ENCODE peak calls at places on chromosome 5, in five cellular contexts. A, F, W, K and J are unnamed samples.

GRCh38 chr5:98721231-98721928 is 52.1 kb upstream of the RGMB start:
- DNase-seq in K (no peak), A (no peak), F (no peak), W (no peak), J (no peak)

GRCh38 chr5:96433066-96433447 is at the start of gene PCSK1:
- DNase-seq in W (no peak), K (no peak), F (no peak), A (peak), J (peak)

GRCh38 chr5:142453801-142454381 is 129.1 kb upstream of the SPRY4 start:
- DNase-seq in F (no peak), K (no peak), A (no peak), W (no peak), J (no peak)

GRCh38 chr5:73120222-73121108 is at the start of gene TMEM171:
- DNase-seq in K (peak), W (peak), F (no peak), A (no peak), J (peak)

GRCh38 chr5:65199988-65200668 is 281.6 kb downstream of the ADAMTS6 start:
- DNase-seq in A (no peak), W (no peak), F (no peak), K (peak), J (no peak)

GRCh38 chr5:116025831-116026230 is 6.4 kb upstream of the ARL14EPL start:
- DNase-seq in F (peak), A (no peak), K (no peak), W (no peak), J (no peak)

GRCh38 chr5:170571331-170571731 is 67.5 kb downstream of the KCNIP1 start:
- DNase-seq in W (no peak), A (no peak), F (no peak), K (peak), J (no peak)

GRCh38 chr5:56815657-56816545 is 552 bp downstream of the MAP3K1 start:
- DNase-seq in F (no peak), W (peak), A (no peak), K (peak), J (peak)

GRCh38 chr5:72552041-72552557 is 44.9 kb upstream of the ZNF366 start:
- DNase-seq in F (no peak), W (no peak), A (no peak), K (peak), J (no peak)

GRCh38 chr5:32173394-32174010 is 617 bp downstream of the GOLPH3 start:
- DNase-seq in F (no peak), W (peak), A (peak), K (peak), J (peak)

GRCh38 chr5:154211611-154212390 is 21.3 kb downstream of the GALNT10 start:
- DNase-seq in W (no peak), F (no peak), A (no peak), K (peak), J (no peak)

GRCh38 chr5:83034036-83034435 is 43.2 kb downstream of the TMEM167A start:
- DNase-seq in W (no peak), A (peak), F (no peak), K (no peak), J (no peak)

GRCh38 chr5:123810253-123810652 is 298.3 kb downstream of the CSNK1G3 start:
- DNase-seq in F (peak), A (no peak), W (no peak), K (no peak), J (peak)

GRCh38 chr5:67405755-67406154 is 209.2 kb upstream of the CD180 start:
- DNase-seq in F (no peak), W (no peak), K (no peak), A (no peak), J (peak)

GRCh38 chr5:61289241-61289640 is 42.8 kb upstream of the ZSWIM6 start:
- DNase-seq in W (no peak), K (no peak), F (no peak), A (no peak), J (peak)

GRCh38 chr5:179166171-179166885 is 106.2 kb downstream of the ZNF354C start:
- DNase-seq in A (no peak), W (no peak), K (no peak), F (no peak), J (no peak)

GRCh38 chr5:96940586-96940985 is 4.7 kb downstream of the LNPEP start:
- DNase-seq in A (no peak), K (peak), F (no peak), W (no peak), J (no peak)

GRCh38 chr5:135364416-135365262 is 34.4 kb downstream of the MACROH2A1 start:
- DNase-seq in F (no peak), A (peak), K (no peak), W (no peak), J (no peak)

GRCh38 chr5:71582945-71583584 is 4.1 kb upstream of the MCCC2 start:
- DNase-seq in A (no peak), W (no peak), F (no peak), K (no peak), J (no peak)

GRCh38 chr5:83924891-83925290 is 204.2 kb upstream of the HAPLN1 start:
- DNase-seq in F (no peak), K (peak), A (no peak), W (no peak), J (no peak)

GRCh38 chr5:23025604-23026003 is 172.5 kb upstream of the CDH12 start:
- DNase-seq in W (no peak), F (no peak), K (no peak), A (no peak), J (no peak)

GRCh38 chr5:83751201-83751600 is 30.5 kb upstream of the HAPLN1 start:
- DNase-seq in W (no peak), F (no peak), A (no peak), K (no peak), J (no peak)

GRCh38 chr5:138488481-138488945 is 23.2 kb downstream of the EGR1 start:
- DNase-seq in F (no peak), A (no peak), K (peak), W (peak), J (no peak)

GRCh38 chr5:154302181-154302580 is 111.6 kb downstream of the GALNT10 start:
- DNase-seq in K (no peak), F (peak), A (no peak), W (peak), J (no peak)

GRCh38 chr5:180608572-180609310 is 17.4 kb upstream of the SCGB3A1 start:
- DNase-seq in F (no peak), K (no peak), A (no peak), W (no peak), J (no peak)

GRCh38 chr5:14190194-14191164 is 47.3 kb downstream of the TRIO start:
- DNase-seq in K (peak), W (no peak), A (no peak), F (no peak), J (no peak)

GRCh38 chr5:177109810-177110209 is 23.1 kb downstream of the FGFR4 start:
- DNase-seq in F (no peak), K (no peak), A (no peak), W (no peak), J (no peak)

GRCh38 chr5:167571824-167572223 is 719.6 kb upstream of the WWC1 start:
- DNase-seq in A (no peak), W (no peak), K (no peak), F (no peak), J (no peak)

GRCh38 chr5:142922223-142922952 is 152.2 kb downstream of the ARHGAP26 start:
- DNase-seq in A (peak), K (peak), F (peak), W (no peak), J (peak)

GRCh38 chr5:154837009-154837881 is 13.2 kb downstream of the FAXDC2 start:
- DNase-seq in W (no peak), A (no peak), K (no peak), F (no peak), J (peak)

GRCh38 chr5:108935602-108936001 is 187.9 kb downstream of the FER start:
- DNase-seq in A (no peak), W (no peak), K (no peak), F (no peak), J (no peak)

GRCh38 chr5:57338068-57338848 is 144.4 kb downstream of the ACTBL2 start:
- DNase-seq in K (peak), W (no peak), F (no peak), A (no peak), J (peak)

GRCh38 chr5:79236364-79236969 is 536 bp downstream of the JMY start:
- DNase-seq in F (peak), W (no peak), A (no peak), K (peak), J (peak)

GRCh38 chr5:83076742-83077661 is at the start of the genes TMEM167A and XRCC4:
- DNase-seq in W (peak), F (peak), A (peak), K (peak), J (peak)

GRCh38 chr5:19855453-19855852 is 132.5 kb downstream of the CDH18 start:
- DNase-seq in F (no peak), W (no peak), A (no peak), K (no peak), J (peak)

GRCh38 chr5:99054972-99055371 is 126.2 kb upstream of the CHD1 start:
- DNase-seq in W (no peak), A (no peak), F (no peak), K (no peak), J (no peak)